ENCODE peak calls at places on chromosome 4, in ten cellular contexts. One of them, this sample, is unnamed.

GRCh38 chr4:112167790-112168189 is 22.5 kb downstream of the FAM241A start:
- DNase-seq in stimulated activated CD8-positive, alpha-beta memory T cell treated with anti-CD3 and anti-CD28 coated beads, Interleukin-4, amount 100 ng/mL, for 24 hours: no peak
- DNase-seq in AML-193: no peak
- DNase-seq in cardiac muscle cell: no peak
- DNase-seq in hippocampal formation: no peak
- DNase-seq in uterus: no peak
- DNase-seq in HFFc6: no peak
- DNase-seq in activated CD4-positive, alpha-beta T cell treated with anti-CD3 and anti-CD28 coated beads, Interleukin-2, amount 50 U/mL, for 4 hours: peak
- DNase-seq in GM19239: no peak
- DNase-seq in stimulated activated naive CD4-positive, alpha-beta T cell treated with Interleukin-2 at 50 U/mL for 16 hours: no peak
- DNase-seq in this sample: no peak

GRCh38 chr4:179597301-179597700 is 2155.1 kb upstream of the AGA start:
- DNase-seq in cardiac muscle cell: no peak
- DNase-seq in stimulated activated naive CD4-positive, alpha-beta T cell treated with Interleukin-2 at 50 U/mL for 16 hours: no peak
- DNase-seq in stimulated activated CD8-positive, alpha-beta memory T cell treated with anti-CD3 and anti-CD28 coated beads, Interleukin-4, amount 100 ng/mL, for 24 hours: no peak
- DNase-seq in HFFc6: no peak
- DNase-seq in GM19239: no peak
- DNase-seq in hippocampal formation: no peak
- DNase-seq in activated CD4-positive, alpha-beta T cell treated with anti-CD3 and anti-CD28 coated beads, Interleukin-2, amount 50 U/mL, for 4 hours: no peak
- DNase-seq in uterus: no peak
- DNase-seq in AML-193: no peak
- DNase-seq in this sample: no peak

GRCh38 chr4:188282620-188283232 is 143.5 kb downstream of the TRIML1 start:
- DNase-seq in AML-193: no peak
- DNase-seq in stimulated activated naive CD4-positive, alpha-beta T cell treated with Interleukin-2 at 50 U/mL for 16 hours: no peak
- DNase-seq in GM19239: no peak
- DNase-seq in hippocampal formation: no peak
- DNase-seq in cardiac muscle cell: peak
- DNase-seq in HFFc6: no peak
- DNase-seq in activated CD4-positive, alpha-beta T cell treated with anti-CD3 and anti-CD28 coated beads, Interleukin-2, amount 50 U/mL, for 4 hours: no peak
- DNase-seq in uterus: no peak
- DNase-seq in stimulated activated CD8-positive, alpha-beta memory T cell treated with anti-CD3 and anti-CD28 coated beads, Interleukin-4, amount 100 ng/mL, for 24 hours: no peak
- DNase-seq in this sample: no peak

GRCh38 chr4:858831-859451 is 33.0 kb upstream of the CPLX1 start:
- DNase-seq in stimulated activated CD8-positive, alpha-beta memory T cell treated with anti-CD3 and anti-CD28 coated beads, Interleukin-4, amount 100 ng/mL, for 24 hours: no peak
- DNase-seq in stimulated activated naive CD4-positive, alpha-beta T cell treated with Interleukin-2 at 50 U/mL for 16 hours: no peak
- DNase-seq in AML-193: no peak
- DNase-seq in cardiac muscle cell: no peak
- DNase-seq in hippocampal formation: no peak
- DNase-seq in uterus: no peak
- DNase-seq in HFFc6: no peak
- DNase-seq in GM19239: no peak
- DNase-seq in activated CD4-positive, alpha-beta T cell treated with anti-CD3 and anti-CD28 coated beads, Interleukin-2, amount 50 U/mL, for 4 hours: no peak
- DNase-seq in this sample: no peak

GRCh38 chr4:94455081-94455480 is 3.3 kb downstream of the PDLIM5 start:
- DNase-seq in HFFc6: peak
- DNase-seq in hippocampal formation: no peak
- DNase-seq in activated CD4-positive, alpha-beta T cell treated with anti-CD3 and anti-CD28 coated beads, Interleukin-2, amount 50 U/mL, for 4 hours: no peak
- DNase-seq in uterus: peak
- DNase-seq in AML-193: no peak
- DNase-seq in stimulated activated CD8-positive, alpha-beta memory T cell treated with anti-CD3 and anti-CD28 coated beads, Interleukin-4, amount 100 ng/mL, for 24 hours: no peak
- DNase-seq in stimulated activated naive CD4-positive, alpha-beta T cell treated with Interleukin-2 at 50 U/mL for 16 hours: no peak
- DNase-seq in GM19239: no peak
- DNase-seq in cardiac muscle cell: no peak
- DNase-seq in this sample: no peak

GRCh38 chr4:186584912-186585311 is 29.5 kb upstream of the MTNR1A start:
- DNase-seq in HFFc6: no peak
- DNase-seq in stimulated activated CD8-positive, alpha-beta memory T cell treated with anti-CD3 and anti-CD28 coated beads, Interleukin-4, amount 100 ng/mL, for 24 hours: no peak
- DNase-seq in stimulated activated naive CD4-positive, alpha-beta T cell treated with Interleukin-2 at 50 U/mL for 16 hours: no peak
- DNase-seq in activated CD4-positive, alpha-beta T cell treated with anti-CD3 and anti-CD28 coated beads, Interleukin-2, amount 50 U/mL, for 4 hours: no peak
- DNase-seq in hippocampal formation: no peak
- DNase-seq in uterus: no peak
- DNase-seq in AML-193: no peak
- DNase-seq in GM19239: no peak
- DNase-seq in cardiac muscle cell: no peak
- DNase-seq in this sample: no peak

GRCh38 chr4:164536829-164537228 is 217.1 kb upstream of the SMIM31 start:
- DNase-seq in cardiac muscle cell: peak
- DNase-seq in stimulated activated CD8-positive, alpha-beta memory T cell treated with anti-CD3 and anti-CD28 coated beads, Interleukin-4, amount 100 ng/mL, for 24 hours: no peak
- DNase-seq in hippocampal formation: no peak
- DNase-seq in HFFc6: peak
- DNase-seq in GM19239: no peak
- DNase-seq in AML-193: no peak
- DNase-seq in activated CD4-positive, alpha-beta T cell treated with anti-CD3 and anti-CD28 coated beads, Interleukin-2, amount 50 U/mL, for 4 hours: no peak
- DNase-seq in stimulated activated naive CD4-positive, alpha-beta T cell treated with Interleukin-2 at 50 U/mL for 16 hours: no peak
- DNase-seq in uterus: no peak
- DNase-seq in this sample: no peak

GRCh38 chr4:1727117-1728031 is 6.1 kb downstream of the TACC3 start:
- DNase-seq in stimulated activated naive CD4-positive, alpha-beta T cell treated with Interleukin-2 at 50 U/mL for 16 hours: no peak
- DNase-seq in activated CD4-positive, alpha-beta T cell treated with anti-CD3 and anti-CD28 coated beads, Interleukin-2, amount 50 U/mL, for 4 hours: no peak
- DNase-seq in hippocampal formation: peak
- DNase-seq in uterus: no peak
- DNase-seq in HFFc6: peak
- DNase-seq in AML-193: peak
- DNase-seq in GM19239: no peak
- DNase-seq in stimulated activated CD8-positive, alpha-beta memory T cell treated with anti-CD3 and anti-CD28 coated beads, Interleukin-4, amount 100 ng/mL, for 24 hours: no peak
- DNase-seq in cardiac muscle cell: no peak
- DNase-seq in this sample: no peak

GRCh38 chr4:122012735-122013134 is 60.9 kb upstream of the TRPC3 start:
- DNase-seq in GM19239: no peak
- DNase-seq in HFFc6: no peak
- DNase-seq in cardiac muscle cell: no peak
- DNase-seq in uterus: no peak
- DNase-seq in AML-193: no peak
- DNase-seq in stimulated activated CD8-positive, alpha-beta memory T cell treated with anti-CD3 and anti-CD28 coated beads, Interleukin-4, amount 100 ng/mL, for 24 hours: no peak
- DNase-seq in activated CD4-positive, alpha-beta T cell treated with anti-CD3 and anti-CD28 coated beads, Interleukin-2, amount 50 U/mL, for 4 hours: no peak
- DNase-seq in hippocampal formation: no peak
- DNase-seq in stimulated activated naive CD4-positive, alpha-beta T cell treated with Interleukin-2 at 50 U/mL for 16 hours: no peak
- DNase-seq in this sample: no peak

GRCh38 chr4:144754562-144755410 is 108.8 kb downstream of the HHIP start:
- DNase-seq in stimulated activated naive CD4-positive, alpha-beta T cell treated with Interleukin-2 at 50 U/mL for 16 hours: no peak
- DNase-seq in AML-193: no peak
- DNase-seq in stimulated activated CD8-positive, alpha-beta memory T cell treated with anti-CD3 and anti-CD28 coated beads, Interleukin-4, amount 100 ng/mL, for 24 hours: no peak
- DNase-seq in uterus: no peak
- DNase-seq in cardiac muscle cell: no peak
- DNase-seq in GM19239: no peak
- DNase-seq in HFFc6: peak
- DNase-seq in hippocampal formation: peak
- DNase-seq in activated CD4-positive, alpha-beta T cell treated with anti-CD3 and anti-CD28 coated beads, Interleukin-2, amount 50 U/mL, for 4 hours: no peak
- DNase-seq in this sample: no peak

GRCh38 chr4:185740471-185740873 is 71.5 kb downstream of the SORBS2 start:
- DNase-seq in hippocampal formation: no peak
- DNase-seq in HFFc6: no peak
- DNase-seq in activated CD4-positive, alpha-beta T cell treated with anti-CD3 and anti-CD28 coated beads, Interleukin-2, amount 50 U/mL, for 4 hours: no peak
- DNase-seq in stimulated activated naive CD4-positive, alpha-beta T cell treated with Interleukin-2 at 50 U/mL for 16 hours: no peak
- DNase-seq in GM19239: no peak
- DNase-seq in cardiac muscle cell: no peak
- DNase-seq in uterus: no peak
- DNase-seq in AML-193: no peak
- DNase-seq in stimulated activated CD8-positive, alpha-beta memory T cell treated with anti-CD3 and anti-CD28 coated beads, Interleukin-4, amount 100 ng/mL, for 24 hours: no peak
- DNase-seq in this sample: no peak

GRCh38 chr4:51853027-51853682 is 10.2 kb downstream of the DCUN1D4 start:
- DNase-seq in stimulated activated naive CD4-positive, alpha-beta T cell treated with Interleukin-2 at 50 U/mL for 16 hours: no peak
- DNase-seq in AML-193: no peak
- DNase-seq in stimulated activated CD8-positive, alpha-beta memory T cell treated with anti-CD3 and anti-CD28 coated beads, Interleukin-4, amount 100 ng/mL, for 24 hours: no peak
- DNase-seq in GM19239: no peak
- DNase-seq in hippocampal formation: no peak
- DNase-seq in activated CD4-positive, alpha-beta T cell treated with anti-CD3 and anti-CD28 coated beads, Interleukin-2, amount 50 U/mL, for 4 hours: no peak
- DNase-seq in cardiac muscle cell: peak
- DNase-seq in HFFc6: no peak
- DNase-seq in uterus: no peak
- DNase-seq in this sample: no peak

GRCh38 chr4:4269856-4270255 is 20.1 kb downstream of the LYAR start:
- DNase-seq in stimulated activated CD8-positive, alpha-beta memory T cell treated with anti-CD3 and anti-CD28 coated beads, Interleukin-4, amount 100 ng/mL, for 24 hours: no peak
- DNase-seq in AML-193: no peak
- DNase-seq in cardiac muscle cell: no peak
- DNase-seq in hippocampal formation: no peak
- DNase-seq in HFFc6: no peak
- DNase-seq in activated CD4-positive, alpha-beta T cell treated with anti-CD3 and anti-CD28 coated beads, Interleukin-2, amount 50 U/mL, for 4 hours: no peak
- DNase-seq in uterus: no peak
- DNase-seq in GM19239: no peak
- DNase-seq in stimulated activated naive CD4-positive, alpha-beta T cell treated with Interleukin-2 at 50 U/mL for 16 hours: peak
- DNase-seq in this sample: no peak

GRCh38 chr4:127204326-127204725 is 428.4 kb upstream of the INTU start:
- DNase-seq in cardiac muscle cell: no peak
- DNase-seq in AML-193: no peak
- DNase-seq in activated CD4-positive, alpha-beta T cell treated with anti-CD3 and anti-CD28 coated beads, Interleukin-2, amount 50 U/mL, for 4 hours: no peak
- DNase-seq in stimulated activated CD8-positive, alpha-beta memory T cell treated with anti-CD3 and anti-CD28 coated beads, Interleukin-4, amount 100 ng/mL, for 24 hours: no peak
- DNase-seq in HFFc6: no peak
- DNase-seq in GM19239: no peak
- DNase-seq in stimulated activated naive CD4-positive, alpha-beta T cell treated with Interleukin-2 at 50 U/mL for 16 hours: no peak
- DNase-seq in uterus: no peak
- DNase-seq in hippocampal formation: no peak
- DNase-seq in this sample: no peak

GRCh38 chr4:150822407-150822806 is 192.7 kb downstream of the LRBA start:
- DNase-seq in HFFc6: no peak
- DNase-seq in hippocampal formation: no peak
- DNase-seq in AML-193: no peak
- DNase-seq in stimulated activated naive CD4-positive, alpha-beta T cell treated with Interleukin-2 at 50 U/mL for 16 hours: no peak
- DNase-seq in activated CD4-positive, alpha-beta T cell treated with anti-CD3 and anti-CD28 coated beads, Interleukin-2, amount 50 U/mL, for 4 hours: no peak
- DNase-seq in uterus: no peak
- DNase-seq in GM19239: no peak
- DNase-seq in stimulated activated CD8-positive, alpha-beta memory T cell treated with anti-CD3 and anti-CD28 coated beads, Interleukin-4, amount 100 ng/mL, for 24 hours: no peak
- DNase-seq in cardiac muscle cell: peak
- DNase-seq in this sample: no peak

GRCh38 chr4:81769244-81769643 is 297.5 kb upstream of the RASGEF1B start:
- DNase-seq in GM19239: no peak
- DNase-seq in stimulated activated CD8-positive, alpha-beta memory T cell treated with anti-CD3 and anti-CD28 coated beads, Interleukin-4, amount 100 ng/mL, for 24 hours: no peak
- DNase-seq in HFFc6: no peak
- DNase-seq in AML-193: no peak
- DNase-seq in stimulated activated naive CD4-positive, alpha-beta T cell treated with Interleukin-2 at 50 U/mL for 16 hours: no peak
- DNase-seq in activated CD4-positive, alpha-beta T cell treated with anti-CD3 and anti-CD28 coated beads, Interleukin-2, amount 50 U/mL, for 4 hours: no peak
- DNase-seq in cardiac muscle cell: no peak
- DNase-seq in hippocampal formation: no peak
- DNase-seq in uterus: no peak
- DNase-seq in this sample: no peak

GRCh38 chr4:140556372-140557085 is 12.2 kb downstream of the UCP1 start:
- DNase-seq in AML-193: no peak
- DNase-seq in cardiac muscle cell: no peak
- DNase-seq in activated CD4-positive, alpha-beta T cell treated with anti-CD3 and anti-CD28 coated beads, Interleukin-2, amount 50 U/mL, for 4 hours: no peak
- DNase-seq in GM19239: peak
- DNase-seq in hippocampal formation: no peak
- DNase-seq in HFFc6: no peak
- DNase-seq in stimulated activated naive CD4-positive, alpha-beta T cell treated with Interleukin-2 at 50 U/mL for 16 hours: peak
- DNase-seq in uterus: no peak
- DNase-seq in stimulated activated CD8-positive, alpha-beta memory T cell treated with anti-CD3 and anti-CD28 coated beads, Interleukin-4, amount 100 ng/mL, for 24 hours: no peak
- DNase-seq in this sample: no peak

GRCh38 chr4:184357164-184357563 is 117.2 kb downstream of the IRF2 start:
- DNase-seq in HFFc6: no peak
- DNase-seq in stimulated activated naive CD4-positive, alpha-beta T cell treated with Interleukin-2 at 50 U/mL for 16 hours: no peak
- DNase-seq in hippocampal formation: no peak
- DNase-seq in uterus: no peak
- DNase-seq in GM19239: no peak
- DNase-seq in activated CD4-positive, alpha-beta T cell treated with anti-CD3 and anti-CD28 coated beads, Interleukin-2, amount 50 U/mL, for 4 hours: no peak
- DNase-seq in stimulated activated CD8-positive, alpha-beta memory T cell treated with anti-CD3 and anti-CD28 coated beads, Interleukin-4, amount 100 ng/mL, for 24 hours: no peak
- DNase-seq in cardiac muscle cell: no peak
- DNase-seq in AML-193: no peak
- DNase-seq in this sample: no peak

GRCh38 chr4:38671594-38671943 is 7.6 kb downstream of the KLF3 start:
- DNase-seq in GM19239: no peak
- DNase-seq in cardiac muscle cell: no peak
- DNase-seq in stimulated activated naive CD4-positive, alpha-beta T cell treated with Interleukin-2 at 50 U/mL for 16 hours: no peak
- DNase-seq in activated CD4-positive, alpha-beta T cell treated with anti-CD3 and anti-CD28 coated beads, Interleukin-2, amount 50 U/mL, for 4 hours: no peak
- DNase-seq in uterus: no peak
- DNase-seq in hippocampal formation: no peak
- DNase-seq in AML-193: no peak
- DNase-seq in HFFc6: no peak
- DNase-seq in stimulated activated CD8-positive, alpha-beta memory T cell treated with anti-CD3 and anti-CD28 coated beads, Interleukin-4, amount 100 ng/mL, for 24 hours: no peak
- DNase-seq in this sample: no peak

GRCh38 chr4:39406763-39407583 is at the start of gene KLB:
- DNase-seq in AML-193: no peak
- DNase-seq in hippocampal formation: no peak
- DNase-seq in activated CD4-positive, alpha-beta T cell treated with anti-CD3 and anti-CD28 coated beads, Interleukin-2, amount 50 U/mL, for 4 hours: no peak
- DNase-seq in stimulated activated naive CD4-positive, alpha-beta T cell treated with Interleukin-2 at 50 U/mL for 16 hours: no peak
- DNase-seq in stimulated activated CD8-positive, alpha-beta memory T cell treated with anti-CD3 and anti-CD28 coated beads, Interleukin-4, amount 100 ng/mL, for 24 hours: no peak
- DNase-seq in uterus: no peak
- DNase-seq in cardiac muscle cell: peak
- DNase-seq in GM19239: no peak
- DNase-seq in HFFc6: no peak
- DNase-seq in this sample: no peak

GRCh38 chr4:113355550-113356371 is 306.3 kb downstream of the ANK2 start:
- DNase-seq in hippocampal formation: peak
- DNase-seq in stimulated activated CD8-positive, alpha-beta memory T cell treated with anti-CD3 and anti-CD28 coated beads, Interleukin-4, amount 100 ng/mL, for 24 hours: peak
- DNase-seq in activated CD4-positive, alpha-beta T cell treated with anti-CD3 and anti-CD28 coated beads, Interleukin-2, amount 50 U/mL, for 4 hours: peak
- DNase-seq in AML-193: peak
- DNase-seq in HFFc6: peak
- DNase-seq in GM19239: peak
- DNase-seq in cardiac muscle cell: no peak
- DNase-seq in stimulated activated naive CD4-positive, alpha-beta T cell treated with Interleukin-2 at 50 U/mL for 16 hours: peak
- DNase-seq in uterus: peak
- DNase-seq in this sample: peak

GRCh38 chr4:33940281-33940680 is 2304.0 kb downstream of the ARAP2 start:
- DNase-seq in AML-193: no peak
- DNase-seq in GM19239: no peak
- DNase-seq in hippocampal formation: no peak
- DNase-seq in stimulated activated naive CD4-positive, alpha-beta T cell treated with Interleukin-2 at 50 U/mL for 16 hours: no peak
- DNase-seq in HFFc6: peak
- DNase-seq in stimulated activated CD8-positive, alpha-beta memory T cell treated with anti-CD3 and anti-CD28 coated beads, Interleukin-4, amount 100 ng/mL, for 24 hours: no peak
- DNase-seq in activated CD4-positive, alpha-beta T cell treated with anti-CD3 and anti-CD28 coated beads, Interleukin-2, amount 50 U/mL, for 4 hours: no peak
- DNase-seq in uterus: no peak
- DNase-seq in cardiac muscle cell: no peak
- DNase-seq in this sample: no peak

GRCh38 chr4:165580379-165580905 is 201.6 kb downstream of the CPE start:
- DNase-seq in stimulated activated CD8-positive, alpha-beta memory T cell treated with anti-CD3 and anti-CD28 coated beads, Interleukin-4, amount 100 ng/mL, for 24 hours: no peak
- DNase-seq in hippocampal formation: no peak
- DNase-seq in activated CD4-positive, alpha-beta T cell treated with anti-CD3 and anti-CD28 coated beads, Interleukin-2, amount 50 U/mL, for 4 hours: no peak
- DNase-seq in HFFc6: peak
- DNase-seq in AML-193: no peak
- DNase-seq in uterus: no peak
- DNase-seq in stimulated activated naive CD4-positive, alpha-beta T cell treated with Interleukin-2 at 50 U/mL for 16 hours: no peak
- DNase-seq in GM19239: no peak
- DNase-seq in cardiac muscle cell: peak
- DNase-seq in this sample: no peak

GRCh38 chr4:71231073-71231752 is 107.6 kb upstream of the SLC4A4 start:
- DNase-seq in hippocampal formation: peak
- DNase-seq in cardiac muscle cell: peak
- DNase-seq in stimulated activated CD8-positive, alpha-beta memory T cell treated with anti-CD3 and anti-CD28 coated beads, Interleukin-4, amount 100 ng/mL, for 24 hours: no peak
- DNase-seq in GM19239: no peak
- DNase-seq in activated CD4-positive, alpha-beta T cell treated with anti-CD3 and anti-CD28 coated beads, Interleukin-2, amount 50 U/mL, for 4 hours: no peak
- DNase-seq in stimulated activated naive CD4-positive, alpha-beta T cell treated with Interleukin-2 at 50 U/mL for 16 hours: no peak
- DNase-seq in AML-193: no peak
- DNase-seq in HFFc6: peak
- DNase-seq in uterus: peak
- DNase-seq in this sample: no peak

GRCh38 chr4:102252171-102252570 is 93.1 kb downstream of the SLC39A8 start:
- DNase-seq in GM19239: no peak
- DNase-seq in uterus: no peak
- DNase-seq in cardiac muscle cell: no peak
- DNase-seq in HFFc6: no peak
- DNase-seq in hippocampal formation: no peak
- DNase-seq in AML-193: no peak
- DNase-seq in stimulated activated CD8-positive, alpha-beta memory T cell treated with anti-CD3 and anti-CD28 coated beads, Interleukin-4, amount 100 ng/mL, for 24 hours: no peak
- DNase-seq in stimulated activated naive CD4-positive, alpha-beta T cell treated with Interleukin-2 at 50 U/mL for 16 hours: no peak
- DNase-seq in activated CD4-positive, alpha-beta T cell treated with anti-CD3 and anti-CD28 coated beads, Interleukin-2, amount 50 U/mL, for 4 hours: no peak
- DNase-seq in this sample: no peak

GRCh38 chr4:88211473-88212252 is 53.2 kb upstream of the ABCG2 start:
- DNase-seq in AML-193: peak
- DNase-seq in activated CD4-positive, alpha-beta T cell treated with anti-CD3 and anti-CD28 coated beads, Interleukin-2, amount 50 U/mL, for 4 hours: peak
- DNase-seq in GM19239: peak
- DNase-seq in stimulated activated naive CD4-positive, alpha-beta T cell treated with Interleukin-2 at 50 U/mL for 16 hours: no peak
- DNase-seq in HFFc6: peak
- DNase-seq in stimulated activated CD8-positive, alpha-beta memory T cell treated with anti-CD3 and anti-CD28 coated beads, Interleukin-4, amount 100 ng/mL, for 24 hours: peak
- DNase-seq in uterus: no peak
- DNase-seq in hippocampal formation: peak
- DNase-seq in cardiac muscle cell: peak
- DNase-seq in this sample: peak

GRCh38 chr4:13984996-13985780 is 357.7 kb upstream of the BOD1L1 start:
- DNase-seq in hippocampal formation: no peak
- DNase-seq in stimulated activated naive CD4-positive, alpha-beta T cell treated with Interleukin-2 at 50 U/mL for 16 hours: no peak
- DNase-seq in cardiac muscle cell: no peak
- DNase-seq in HFFc6: no peak
- DNase-seq in uterus: no peak
- DNase-seq in activated CD4-positive, alpha-beta T cell treated with anti-CD3 and anti-CD28 coated beads, Interleukin-2, amount 50 U/mL, for 4 hours: no peak
- DNase-seq in AML-193: peak
- DNase-seq in stimulated activated CD8-positive, alpha-beta memory T cell treated with anti-CD3 and anti-CD28 coated beads, Interleukin-4, amount 100 ng/mL, for 24 hours: no peak
- DNase-seq in GM19239: no peak
- DNase-seq in this sample: no peak

GRCh38 chr4:138821321-138821720 is 194.3 kb upstream of the NOCT start:
- DNase-seq in activated CD4-positive, alpha-beta T cell treated with anti-CD3 and anti-CD28 coated beads, Interleukin-2, amount 50 U/mL, for 4 hours: no peak
- DNase-seq in stimulated activated naive CD4-positive, alpha-beta T cell treated with Interleukin-2 at 50 U/mL for 16 hours: no peak
- DNase-seq in GM19239: no peak
- DNase-seq in hippocampal formation: no peak
- DNase-seq in AML-193: no peak
- DNase-seq in HFFc6: no peak
- DNase-seq in uterus: no peak
- DNase-seq in cardiac muscle cell: no peak
- DNase-seq in stimulated activated CD8-positive, alpha-beta memory T cell treated with anti-CD3 and anti-CD28 coated beads, Interleukin-4, amount 100 ng/mL, for 24 hours: no peak
- DNase-seq in this sample: no peak